ENCODE peak calls at places on chromosomes 7 and 10, in ten cellular contexts. R is HT1080; E is NCI-H2081; D is globus pallidus; O is DMS79 treated with DMSO at 0.1 percent for 48 hours; G is DMS 273 treated with DMSO at 0.1 percent for 48 hours; K is H7; X is NCI-H1694; S is GM12865; F is activated naive CD8-positive, alpha-beta T cell treated with anti-CD3 and anti-CD28 coated beads, Interleukin-2, amount 50 U/mL, for 24 hours. C is an unnamed sample.

GRCh38 chr7:29917583-29917982 is 72.0 kb downstream of the SCRN1 start:
- DNase-seq in S (no peak), D (peak), R (no peak), F (no peak), X (no peak), G (no peak), E (no peak), O (peak), K (no peak), C (no peak)

GRCh38 chr7:155297517-155298287 is at the start of gene INSIG1:
- DNase-seq in S (peak), K (peak), O (peak), E (peak), D (peak), R (peak), X (peak), F (peak), G (peak), C (peak)

GRCh38 chr10:85558533-85558932 is 808.1 kb downstream of the GRID1 start:
- DNase-seq in K (no peak), O (no peak), S (no peak), R (peak), F (no peak), D (no peak), G (no peak), E (no peak), X (no peak), C (no peak)

GRCh38 chr10:28256776-28257175 is 46.1 kb downstream of the MPP7 start:
- DNase-seq in O (no peak), G (no peak), R (peak), X (no peak), K (no peak), F (no peak), S (no peak), E (no peak), D (no peak), C (no peak)

GRCh38 chr7:128350708-128351295 is 7.1 kb upstream of the RBM28 start:
- DNase-seq in O (no peak), S (no peak), R (no peak), X (no peak), E (no peak), K (peak), G (no peak), F (no peak), D (no peak), C (no peak)

GRCh38 chr10:31353574-31353973 is 34.6 kb downstream of the ZEB1 start:
- DNase-seq in X (no peak), F (no peak), S (peak), G (no peak), K (no peak), E (no peak), O (no peak), R (peak), D (no peak), C (peak)

GRCh38 chr7:27182861-27183681 is 2.0 kb downstream of the HOXA11 start:
- DNase-seq in F (peak), O (peak), X (no peak), R (no peak), E (peak), S (no peak), D (no peak), K (peak), G (no peak), C (no peak)

GRCh38 chr7:114874170-114874569 is 47.7 kb upstream of the MDFIC start:
- DNase-seq in E (no peak), K (no peak), S (no peak), O (no peak), G (no peak), R (no peak), F (no peak), D (no peak), X (no peak), C (no peak)

GRCh38 chr7:150311711-150312110 is 11.4 kb upstream of the LRRC61 start:
- DNase-seq in O (peak), R (no peak), S (no peak), E (no peak), D (no peak), X (no peak), G (no peak), K (no peak), F (no peak), C (no peak)

GRCh38 chr10:16887565-16887964 is 70.3 kb upstream of the RSU1 start:
- DNase-seq in K (no peak), O (no peak), D (no peak), S (no peak), F (no peak), E (no peak), R (peak), G (no peak), X (no peak), C (no peak)

GRCh38 chr10:78556700-78557432 is 511.9 kb upstream of the ZMIZ1 start:
- DNase-seq in F (no peak), X (no peak), O (no peak), R (no peak), K (no peak), D (peak), S (no peak), G (no peak), E (no peak), C (no peak)